ENCODE peak calls at places on chromosomes 16 and 17, in four cellular contexts. O is heart left ventricle; A is CD8-positive, alpha-beta memory T cell; X is naive thymus-derived CD4-positive, alpha-beta T cell. M is an unnamed sample.

GRCh38 chr16:23843143-23843542 is 7.4 kb downstream of the PRKCB start:
- DNase-seq in O (no peak), A (no peak), X (no peak), M (no peak)

GRCh38 chr16:11310997-11311561 is 29.9 kb upstream of the PRM1 start:
- DNase-seq in O (no peak), A (peak), X (peak), M (peak)

GRCh38 chr16:11669380-11670146 is 1.3 kb downstream of the SNN start:
- DNase-seq in O (peak), A (no peak), X (no peak), M (no peak)

GRCh38 chr16:24537474-24538337 is 1.7 kb upstream of the RBBP6 start:
- DNase-seq in O (no peak), A (no peak), X (peak), M (no peak)

GRCh38 chr17:21058098-21058893 is 15.5 kb upstream of the USP22 start:
- DNase-seq in O (no peak), A (no peak), X (no peak), M (no peak)

GRCh38 chr17:13353590-13353989 is 248.1 kb downstream of the HS3ST3A1 start:
- DNase-seq in O (peak), A (no peak), X (no peak), M (no peak)

GRCh38 chr16:80288616-80289015 is 252.2 kb upstream of the DYNLRB2 start:
- DNase-seq in O (no peak), A (no peak), X (no peak), M (no peak)

GRCh38 chr16:89052824-89053724 is 40.6 kb upstream of the ACSF3 start:
- DNase-seq in O (no peak), A (no peak), X (no peak), M (peak)

GRCh38 chr17:55735784-55736405 is 13.2 kb upstream of the TMEM100 start:
- DNase-seq in O (no peak), A (no peak), X (peak), M (no peak)

GRCh38 chr17:82655038-82655479 is 6.8 kb upstream of the WDR45B start:
- DNase-seq in O (no peak), A (no peak), X (no peak), M (peak)

GRCh38 chr17:15351925-15352324 is 10.5 kb upstream of the TEKT3 start:
- DNase-seq in O (no peak), A (no peak), X (no peak), M (no peak)

GRCh38 chr17:60857521-60857920 is 179.9 kb downstream of the BCAS3 start:
- DNase-seq in O (no peak), A (no peak), X (no peak), M (no peak)

GRCh38 chr17:1232786-1233185 is 37.5 kb upstream of the BHLHA9 start:
- DNase-seq in O (no peak), A (no peak), X (no peak), M (no peak)

GRCh38 chr17:954431-955164 is 25.0 kb downstream of the NXN start:
- DNase-seq in O (peak), A (no peak), X (no peak), M (no peak)

GRCh38 chr16:7689234-7689633 is 356.6 kb downstream of the RBFOX1 start:
- DNase-seq in O (no peak), A (no peak), X (no peak), M (no peak)

GRCh38 chr17:73474370-73474988 is 162.7 kb upstream of the CDC42EP4 start:
- DNase-seq in O (peak), A (no peak), X (no peak), M (no peak)

GRCh38 chr16:86519649-86520316 is 9.5 kb downstream of the FOXF1 start:
- DNase-seq in O (peak), A (peak), X (peak), M (peak)

GRCh38 chr17:1241904-1242303 is 28.3 kb upstream of the BHLHA9 start:
- DNase-seq in O (peak), A (no peak), X (no peak), M (no peak)

GRCh38 chr17:80289631-80290030 is 29.0 kb downstream of the RNF213 start:
- DNase-seq in O (no peak), A (no peak), X (no peak), M (peak)